ENCODE peak calls at places on chromosome 4, in ten cellular contexts. D is astrocyte of the cerebellum; X is T-helper 9 cell; O is AG20443; S is foreskin fibroblast; L is SW480; T is activated CD4-positive, alpha-beta memory T cell treated with anti-CD3 and anti-CD28 coated beads, Interleukin-2, amount 10 ng/mL, durations not matched to agents 7 days and 5 days; Z is AG08395; B is NCI-H2081 treated with DMSO at 0.1 percent for 48 hours; V is AG04450. N is an unnamed sample.

GRCh38 chr4:82043081-82043808 is 330.5 kb downstream of the HNRNPD start:
- DNase-seq in O (peak), L (peak), D (no peak), B (no peak), Z (no peak), T (no peak), X (no peak), V (no peak), S (no peak), N (no peak)

GRCh38 chr4:2079926-2080325 is 20.8 kb downstream of the NAT8L start:
- DNase-seq in X (no peak), O (no peak), T (no peak), L (no peak), B (no peak), Z (no peak), D (no peak), S (no peak), V (no peak), N (no peak)

GRCh38 chr4:189304755-189305154 is 635.9 kb upstream of the FRG1 start:
- DNase-seq in X (no peak), V (peak), L (no peak), T (no peak), S (no peak), Z (no peak), D (no peak), B (no peak), O (no peak), N (no peak)

GRCh38 chr4:80594696-80595095 is 259.2 kb downstream of the CFAP299 start:
- DNase-seq in S (no peak), Z (no peak), D (no peak), L (no peak), T (no peak), V (no peak), B (no peak), X (no peak), O (no peak), N (no peak)

GRCh38 chr4:100933628-100934027 is 413.7 kb downstream of the PPP3CA start:
- DNase-seq in X (no peak), L (no peak), Z (peak), V (no peak), B (no peak), S (peak), O (peak), T (no peak), D (no peak), N (no peak)

GRCh38 chr4:185841451-185841850 is 29.5 kb upstream of the SORBS2 start:
- DNase-seq in S (no peak), Z (no peak), T (no peak), X (no peak), D (no peak), V (no peak), L (no peak), O (no peak), B (no peak), N (no peak)

GRCh38 chr4:13524504-13525243 is 19.6 kb downstream of the NKX3-2 start:
- DNase-seq in O (peak), T (no peak), L (no peak), Z (peak), V (no peak), X (no peak), D (no peak), S (peak), B (no peak), N (no peak)

GRCh38 chr4:184389978-184390518 is 84.3 kb downstream of the IRF2 start:
- DNase-seq in B (no peak), S (no peak), D (no peak), Z (no peak), X (no peak), O (no peak), T (no peak), L (no peak), V (no peak), N (no peak)

GRCh38 chr4:7303561-7303960 is 111.2 kb downstream of the SORCS2 start:
- DNase-seq in B (no peak), Z (no peak), D (no peak), X (no peak), T (no peak), V (no peak), O (no peak), L (no peak), S (no peak), N (no peak)

GRCh38 chr4:25215506-25215905 is 18.3 kb upstream of the PI4K2B start:
- DNase-seq in Z (no peak), T (no peak), B (no peak), X (no peak), D (no peak), S (no peak), V (no peak), L (no peak), O (no peak), N (no peak)

GRCh38 chr4:17132226-17132625 is 233.8 kb upstream of the LDB2 start:
- DNase-seq in S (peak), V (no peak), X (no peak), L (no peak), O (no peak), D (no peak), T (no peak), Z (no peak), B (no peak), N (no peak)

GRCh38 chr4:144288011-144288903 is 147.7 kb upstream of the GYPA start:
- DNase-seq in S (no peak), B (no peak), X (no peak), L (no peak), T (no peak), D (no peak), Z (peak), O (no peak), V (no peak), N (no peak)

GRCh38 chr4:104966349-104967033 is 180.2 kb upstream of the TET2 start:
- DNase-seq in S (no peak), D (no peak), X (no peak), Z (no peak), B (no peak), L (no peak), O (no peak), V (no peak), T (peak), N (no peak)

GRCh38 chr4:23903859-23904438 is 14.1 kb upstream of the PPARGC1A start:
- DNase-seq in Z (no peak), L (no peak), V (no peak), S (no peak), T (no peak), X (no peak), O (no peak), D (no peak), B (peak), N (no peak)

GRCh38 chr4:79697444-79697843 is 289.4 kb upstream of the GK2 start:
- DNase-seq in B (no peak), Z (no peak), T (no peak), L (no peak), S (no peak), V (no peak), D (no peak), O (no peak), X (no peak), N (no peak)

GRCh38 chr4:151361126-151361525 is 35.7 kb upstream of the SH3D19 start:
- DNase-seq in S (no peak), T (no peak), D (no peak), V (no peak), B (no peak), X (no peak), O (no peak), Z (no peak), L (no peak), N (no peak)

GRCh38 chr4:69098470-69098869 is 2.2 kb downstream of the UGT2B7 start:
- DNase-seq in S (no peak), X (no peak), T (no peak), V (no peak), D (no peak), L (no peak), O (no peak), B (no peak), Z (no peak), N (no peak)

GRCh38 chr4:130080872-130081451 is 985.0 kb downstream of the C4orf33 start:
- DNase-seq in L (no peak), D (no peak), S (no peak), V (no peak), B (no peak), X (no peak), O (no peak), T (no peak), Z (no peak), N (no peak)

GRCh38 chr4:31530555-31530954 is 810.4 kb downstream of the PCDH7 start:
- DNase-seq in Z (no peak), V (no peak), D (no peak), O (no peak), X (no peak), S (no peak), B (no peak), T (no peak), L (no peak), N (no peak)

N was measured in effector memory CD4-positive, alpha-beta T cell.